ENCODE peak calls at places on chromosomes 2 and 18, in four cellular contexts. One of them, this sample, is unnamed.

GRCh38 chr18:59502222-59502898 is 143.3 kb upstream of the LMAN1 start:
- DNase-seq in neuronal stem cell: no peak
- DNase-seq in AG04450: peak
- DNase-seq in transverse colon: no peak
- DNase-seq in this sample: peak

GRCh38 chr2:121095257-121096080 is 189.5 kb downstream of the TFCP2L1 start:
- DNase-seq in neuronal stem cell: no peak
- DNase-seq in AG04450: no peak
- DNase-seq in transverse colon: peak
- DNase-seq in this sample: no peak

GRCh38 chr2:228355897-228356296 is 174.4 kb upstream of the SPHKAP start:
- DNase-seq in neuronal stem cell: no peak
- DNase-seq in AG04450: no peak
- DNase-seq in transverse colon: no peak
- DNase-seq in this sample: no peak

GRCh38 chr18:69947361-69948106 is at the start of gene CD226:
- DNase-seq in neuronal stem cell: no peak
- DNase-seq in AG04450: no peak
- DNase-seq in transverse colon: peak
- DNase-seq in this sample: no peak

GRCh38 chr2:108364676-108365297 is 13.0 kb upstream of the SULT1C4 start:
- DNase-seq in neuronal stem cell: no peak
- DNase-seq in AG04450: no peak
- DNase-seq in transverse colon: no peak
- DNase-seq in this sample: no peak

GRCh38 chr18:61572871-61573270 is 239.6 kb downstream of the CDH20 start:
- DNase-seq in neuronal stem cell: no peak
- DNase-seq in AG04450: peak
- DNase-seq in transverse colon: no peak
- DNase-seq in this sample: no peak

GRCh38 chr2:69717902-69718301 is 24.0 kb upstream of the ANXA4 start:
- DNase-seq in neuronal stem cell: no peak
- DNase-seq in AG04450: no peak
- DNase-seq in transverse colon: no peak
- DNase-seq in this sample: no peak

GRCh38 chr2:8546319-8547283 is 135.3 kb upstream of the ID2 start:
- DNase-seq in neuronal stem cell: no peak
- DNase-seq in AG04450: no peak
- DNase-seq in transverse colon: no peak
- DNase-seq in this sample: no peak

GRCh38 chr2:671072-671471 is 6.1 kb downstream of the TMEM18 start:
- DNase-seq in neuronal stem cell: no peak
- DNase-seq in AG04450: no peak
- DNase-seq in transverse colon: no peak
- DNase-seq in this sample: no peak

GRCh38 chr2:100953406-100954043 is 48.6 kb upstream of the RPL31 start:
- DNase-seq in neuronal stem cell: no peak
- DNase-seq in AG04450: no peak
- DNase-seq in transverse colon: no peak
- DNase-seq in this sample: no peak

GRCh38 chr2:7196871-7197270 is 279.7 kb downstream of the RNF144A start:
- DNase-seq in neuronal stem cell: no peak
- DNase-seq in AG04450: no peak
- DNase-seq in transverse colon: no peak
- DNase-seq in this sample: no peak

GRCh38 chr2:155377931-155378444 is 679.5 kb downstream of the KCNJ3 start:
- DNase-seq in neuronal stem cell: no peak
- DNase-seq in AG04450: no peak
- DNase-seq in transverse colon: no peak
- DNase-seq in this sample: no peak

GRCh38 chr2:85353876-85354285 is 447 bp downstream of the RETSAT start:
- DNase-seq in neuronal stem cell: peak
- DNase-seq in AG04450: no peak
- DNase-seq in transverse colon: peak
- DNase-seq in this sample: no peak

DNA sequence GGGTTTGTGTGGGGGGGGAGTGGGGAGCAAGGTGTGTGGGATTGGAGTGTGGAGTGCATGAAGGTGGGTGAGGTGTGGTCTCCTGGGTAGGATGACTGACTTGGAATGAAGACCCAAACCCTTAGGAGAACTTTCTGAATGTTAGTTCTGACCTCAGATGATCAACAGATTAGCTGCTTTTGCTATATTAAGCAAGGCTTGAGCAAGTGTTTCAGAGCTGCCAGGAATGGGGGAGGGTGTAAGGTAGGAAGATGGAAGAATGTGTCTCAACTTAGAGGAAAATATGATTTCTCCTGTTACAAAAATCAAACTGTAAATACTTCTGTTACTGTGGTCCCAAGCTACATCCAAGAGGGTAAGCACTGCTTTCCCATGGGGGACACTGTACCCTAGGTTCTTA is 273.6 kb downstream of the TGIF1 start:
- DNase-seq in neuronal stem cell: no peak
- DNase-seq in AG04450: no peak
- DNase-seq in transverse colon: no peak
- DNase-seq in this sample: no peak
- H3K4me3 ChIP-seq in neuronal stem cell: no peak
- H3K4me3 ChIP-seq in AG04450: no peak
- H3K4me3 ChIP-seq in transverse colon: no peak
- H3K4me3 ChIP-seq in this sample: no peak

GRCh38 chr2:15729709-15730544 is 138.3 kb downstream of the DDX1 start:
- DNase-seq in neuronal stem cell: no peak
- DNase-seq in AG04450: no peak
- DNase-seq in transverse colon: no peak
- DNase-seq in this sample: no peak

GRCh38 chr2:15731213-15731888 is 139.7 kb downstream of the DDX1 start:
- DNase-seq in neuronal stem cell: no peak
- DNase-seq in AG04450: no peak
- DNase-seq in transverse colon: no peak
- DNase-seq in this sample: no peak

GRCh38 chr2:15730545-15731212 is 139.0 kb downstream of the DDX1 start:
- DNase-seq in neuronal stem cell: no peak
- DNase-seq in AG04450: peak
- DNase-seq in transverse colon: peak
- DNase-seq in this sample: peak

GRCh38 chr2:15732341-15733077 is 140.8 kb downstream of the DDX1 start:
- DNase-seq in neuronal stem cell: no peak
- DNase-seq in AG04450: no peak
- DNase-seq in transverse colon: no peak
- DNase-seq in this sample: no peak

GRCh38 chr2:15731889-15732271 is 140.2 kb downstream of the DDX1 start:
- DNase-seq in neuronal stem cell: no peak
- DNase-seq in AG04450: no peak
- DNase-seq in transverse colon: no peak
- DNase-seq in this sample: no peak
- H3K4me3 ChIP-seq in neuronal stem cell: no peak
- H3K4me3 ChIP-seq in AG04450: no peak
- H3K4me3 ChIP-seq in transverse colon: no peak
- H3K4me3 ChIP-seq in this sample: no peak

GRCh38 chr2:174334781-174335604 is at the start of gene SP9:
- DNase-seq in neuronal stem cell: peak
- DNase-seq in AG04450: no peak
- DNase-seq in transverse colon: peak
- DNase-seq in this sample: no peak
- H3K4me3 ChIP-seq in neuronal stem cell: peak
- H3K4me3 ChIP-seq in AG04450: peak
- H3K4me3 ChIP-seq in transverse colon: no peak
- H3K4me3 ChIP-seq in this sample: peak

GRCh38 chr2:212530991-212531390 is 7.6 kb downstream of the ERBB4 start:
- DNase-seq in neuronal stem cell: no peak
- DNase-seq in AG04450: no peak
- DNase-seq in transverse colon: no peak
- DNase-seq in this sample: no peak

GRCh38 chr2:212530373-212530772 is 8.2 kb downstream of the ERBB4 start:
- DNase-seq in neuronal stem cell: no peak
- DNase-seq in AG04450: no peak
- DNase-seq in transverse colon: no peak
- DNase-seq in this sample: no peak

GRCh38 chr2:212532585-212532984 is 6.0 kb downstream of the ERBB4 start:
- DNase-seq in neuronal stem cell: no peak
- DNase-seq in AG04450: no peak
- DNase-seq in transverse colon: no peak
- DNase-seq in this sample: no peak

GRCh38 chr2:212531499-212531898 is 7.1 kb downstream of the ERBB4 start:
- DNase-seq in neuronal stem cell: no peak
- DNase-seq in AG04450: no peak
- DNase-seq in transverse colon: no peak
- DNase-seq in this sample: no peak

DNA sequence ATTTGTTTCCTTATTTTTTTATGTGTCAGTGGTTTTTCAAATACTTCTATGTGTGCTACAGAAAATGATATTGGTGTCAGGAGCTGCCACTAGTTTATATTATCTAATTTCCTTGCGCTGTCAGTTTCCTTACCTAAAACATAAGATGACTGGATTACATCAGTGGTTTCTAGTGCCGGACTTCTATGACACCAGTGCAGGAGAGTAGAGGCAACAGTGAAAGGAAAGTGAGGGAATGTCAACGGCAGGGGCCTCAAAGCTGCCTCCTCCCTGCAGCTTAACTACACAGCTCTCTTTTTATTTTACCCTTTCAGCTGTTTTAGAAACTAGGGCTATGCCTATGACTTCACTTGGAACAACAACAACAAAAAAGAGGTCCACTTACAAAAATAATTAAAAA is 6.5 kb downstream of the ERBB4 start:
- DNase-seq in neuronal stem cell: no peak
- DNase-seq in AG04450: no peak
- DNase-seq in transverse colon: no peak
- DNase-seq in this sample: no peak
- H3K4me3 ChIP-seq in neuronal stem cell: no peak
- H3K4me3 ChIP-seq in AG04450: no peak
- H3K4me3 ChIP-seq in transverse colon: no peak
- H3K4me3 ChIP-seq in this sample: no peak